ENCODE peak calls at places on chromosomes 16 and 17, in six cellular contexts. N is mesendoderm, Y is IMR-90, X is neuronal stem cell, Z is H1, D is mesenchymal stem cell. U is an unnamed sample.
A peak's percentile ranks its signal among the peaks of the same experiment; 100 is the strongest.

GRCh38 chr16:67242138-67242730 is 5.0 kb downstream of the FHOD1 start:
- DNase-seq in D (no peak), Z (no peak), X (no peak), N (no peak), Y (no peak), U (no peak)

GRCh38 chr16:52592778-52593177 is 45.8 kb upstream of the TOX3 start:
- DNase-seq in Z (no peak), X (no peak), N (no peak), D (no peak), Y (no peak), U (no peak)

GRCh38 chr17:81470270-81470943 is 42.2 kb downstream of the ACTG1 start:
- DNase-seq in D (no peak), N (no peak), Y (no peak), Z (no peak), X (no peak), U (no peak)

GRCh38 chr17:54901230-54901847 is 687 bp downstream of the TOM1L1 start:
- DNase-seq in Y (peak; percentile 8), Z (no peak), X (no peak), N (peak; percentile 39), D (peak; percentile 54), U (no peak)

GRCh38 chr16:9091867-9092281 is 430 bp downstream of the HAPSTR1 start:
- DNase-seq in X (peak; percentile 21), N (peak; percentile 27), Y (no peak), Z (no peak), D (peak; percentile 33), U (peak; percentile 51)

GRCh38 chr16:11482946-11483748 is 103.6 kb downstream of the LITAF start:
- DNase-seq in Z (no peak), D (no peak), N (no peak), X (no peak), Y (no peak), U (no peak)

GRCh38 chr17:44108440-44109311 is 14.8 kb downstream of the HDAC5 start:
- DNase-seq in X (no peak), Z (no peak), D (peak; percentile 99), N (no peak), Y (peak; percentile 98), U (peak; percentile 98)

GRCh38 chr17:4735825-4736651 is 3.6 kb upstream of the ZMYND15 start:
- DNase-seq in Y (no peak), Z (no peak), X (no peak), D (no peak), N (no peak), U (peak; percentile 35)

GRCh38 chr17:67415291-67415690 is 38.2 kb downstream of the PITPNC1 start:
- DNase-seq in Y (no peak), Z (no peak), X (no peak), D (no peak), N (no peak), U (no peak)

GRCh38 chr17:34706029-34706428 is 126.6 kb downstream of the TMEM132E start:
- DNase-seq in Z (no peak), Y (peak; percentile 1), D (no peak), X (peak; percentile 64), N (peak; percentile 37), U (no peak)

GRCh38 chr17:61822326-61823285 is 40.7 kb downstream of the BRIP1 start:
- DNase-seq in Z (no peak), N (no peak), Y (no peak), X (no peak), D (no peak), U (no peak)

GRCh38 chr17:27471321-27472269 is 15.3 kb downstream of the KSR1 start:
- DNase-seq in X (no peak), D (no peak), Y (peak; percentile 41), Z (no peak), N (no peak), U (peak; percentile 93)

GRCh38 chr17:78346605-78347250 is 13.1 kb downstream of the SOCS3 start:
- DNase-seq in X (no peak), N (no peak), D (no peak), Z (no peak), Y (peak; percentile 43), U (no peak)

GRCh38 chr17:76432004-76432403 is 20.9 kb downstream of the UBE2O start:
- DNase-seq in X (no peak), N (no peak), Y (no peak), D (no peak), Z (no peak), U (no peak)

GRCh38 chr17:76432712-76433336 is 20.1 kb downstream of the UBE2O start:
- DNase-seq in Y (peak; percentile 49), X (no peak), N (peak; percentile 55), D (peak; percentile 40), Z (no peak), U (no peak)

GRCh38 chr17:76437467-76438402 is 15.2 kb downstream of the UBE2O start:
- DNase-seq in Z (no peak), N (no peak), X (no peak), D (no peak), Y (no peak), U (no peak)

GRCh38 chr17:76433693-76434092 is 19.3 kb downstream of the UBE2O start:
- DNase-seq in Y (no peak), X (no peak), N (no peak), Z (no peak), D (no peak), U (no peak)

GRCh38 chr17:76434870-76435269 is 18.1 kb downstream of the UBE2O start:
- DNase-seq in Z (no peak), D (no peak), Y (no peak), X (no peak), N (no peak), U (no peak)
- H2BK5ac ChIP-seq in Z (no peak overlapping the region), D (no peak overlapping the region), Y (no peak overlapping the region), X (no peak overlapping the region), N (no peak overlapping the region), U (no peak overlapping the region)

GRCh38 chr16:56932588-56933265 is 785 bp downstream of the HERPUD1 start:
- DNase-seq in Y (peak; percentile 69), X (peak; percentile 45), N (peak; percentile 67), D (peak; percentile 83), Z (no peak), U (peak; percentile 71)
- H3K4me3 ChIP-seq in Y (peak overlapping the region; percentile 63), X (peak overlapping the region; percentile 92), N (peak overlapping the region; percentile 88), D (peak overlapping the region; percentile 97), Z (peak overlapping the region; percentile 95), U (peak overlapping the region; percentile 96)

DNA sequence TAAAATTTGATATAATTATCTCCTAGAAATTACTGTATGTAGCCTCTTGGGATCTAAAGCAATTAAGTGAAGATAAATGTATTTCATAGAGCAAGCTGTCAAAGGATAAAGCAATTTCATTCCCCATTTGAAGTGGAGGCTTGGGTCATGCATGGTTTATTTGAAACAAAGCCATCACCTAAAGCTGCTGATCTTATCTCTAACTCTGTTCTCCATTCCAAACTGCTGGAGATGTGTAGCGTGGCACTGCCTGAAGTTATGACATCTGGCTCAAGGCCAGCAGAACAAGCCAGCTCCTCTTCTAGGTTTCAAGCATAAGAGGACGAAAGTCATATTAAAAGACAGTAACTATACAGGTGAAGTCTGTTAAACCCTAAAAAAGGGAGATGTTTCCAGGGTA is 83.9 kb downstream of the HIC1 start:
- DNase-seq in D (peak; percentile 65), X (no peak), Y (no peak), N (no peak), Z (no peak), U (peak; percentile 36)
- H2AK5ac ChIP-seq in D (no peak overlapping the region), X (no peak overlapping the region), Y (peak overlapping the region; percentile 71), N (no peak overlapping the region), Z (no peak overlapping the region), U (no peak overlapping the region)

GRCh38 chr17:38418693-38419507 is 9.4 kb upstream of the ARHGAP23 start:
- DNase-seq in Y (no peak), N (no peak), Z (no peak), D (peak; percentile 21), X (no peak), U (no peak)

GRCh38 chr17:38417210-38417951 is 10.9 kb upstream of the ARHGAP23 start:
- DNase-seq in Z (no peak), X (no peak), N (peak; percentile 57), Y (no peak), D (no peak), U (no peak)

GRCh38 chr17:38416840-38417209 is 11.4 kb upstream of the ARHGAP23 start:
- DNase-seq in D (no peak), X (no peak), Z (no peak), Y (no peak), N (no peak), U (no peak)

GRCh38 chr17:38418069-38418692 is 10.1 kb upstream of the ARHGAP23 start:
- DNase-seq in Y (no peak), Z (no peak), N (no peak), D (no peak), X (no peak), U (no peak)

DNA sequence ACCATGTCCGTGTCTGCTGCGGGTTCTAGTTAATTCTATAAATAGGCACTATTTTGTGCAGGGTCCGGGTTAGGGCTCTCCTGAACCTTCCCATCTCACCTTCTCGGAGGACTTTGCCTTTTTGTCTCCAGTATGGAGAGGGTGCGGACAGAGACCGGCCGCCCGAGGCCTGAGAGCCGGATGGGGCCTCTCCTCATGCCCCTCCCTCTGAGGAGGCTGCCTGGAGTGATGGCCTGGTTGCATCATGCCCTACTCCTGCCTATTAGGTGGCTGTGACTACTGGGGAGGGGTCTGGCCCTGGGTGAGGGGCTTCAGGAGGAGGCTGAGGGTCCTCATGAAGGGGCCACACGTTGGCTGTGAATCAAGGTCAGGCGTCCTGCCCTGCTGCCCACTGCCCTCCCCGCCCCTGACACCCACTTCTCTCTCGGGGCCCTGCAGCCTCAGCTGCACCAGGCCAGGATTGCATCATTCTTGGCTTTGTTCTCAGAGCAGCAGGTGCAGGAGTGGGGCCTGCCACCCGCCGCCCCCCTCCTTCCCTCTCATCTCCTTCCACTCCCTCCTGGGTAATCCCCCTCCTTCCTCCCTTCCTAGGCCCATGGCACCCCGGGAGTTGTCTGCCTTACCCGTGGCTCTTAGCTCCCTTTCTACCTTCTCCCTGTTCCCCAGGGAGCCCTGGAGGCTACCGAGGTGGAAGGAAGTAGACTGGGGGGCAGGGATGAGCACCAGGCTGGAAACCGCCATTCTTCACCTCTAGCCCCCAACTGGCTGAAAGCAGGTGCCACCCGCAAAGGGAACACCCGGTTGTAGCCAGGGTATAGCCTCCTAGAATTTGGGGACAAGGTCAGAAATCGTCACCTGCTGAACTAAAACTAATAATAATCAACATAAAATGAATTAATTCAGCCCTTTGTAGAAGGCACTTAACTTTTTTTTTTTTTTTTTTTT is 12.7 kb upstream of the ARHGAP23 start:
- DNase-seq in Y (peak; percentile 69), Z (no peak), X (no peak), D (peak; percentile 59), N (peak; percentile 89), U (no peak)
- H2BK5ac ChIP-seq in Y (no peak overlapping the region), Z (peak overlapping the region; percentile 100), X (peak overlapping the region; percentile 27), D (no peak overlapping the region), N (peak overlapping the region; percentile 18), U (no peak overlapping the region)

DNA sequence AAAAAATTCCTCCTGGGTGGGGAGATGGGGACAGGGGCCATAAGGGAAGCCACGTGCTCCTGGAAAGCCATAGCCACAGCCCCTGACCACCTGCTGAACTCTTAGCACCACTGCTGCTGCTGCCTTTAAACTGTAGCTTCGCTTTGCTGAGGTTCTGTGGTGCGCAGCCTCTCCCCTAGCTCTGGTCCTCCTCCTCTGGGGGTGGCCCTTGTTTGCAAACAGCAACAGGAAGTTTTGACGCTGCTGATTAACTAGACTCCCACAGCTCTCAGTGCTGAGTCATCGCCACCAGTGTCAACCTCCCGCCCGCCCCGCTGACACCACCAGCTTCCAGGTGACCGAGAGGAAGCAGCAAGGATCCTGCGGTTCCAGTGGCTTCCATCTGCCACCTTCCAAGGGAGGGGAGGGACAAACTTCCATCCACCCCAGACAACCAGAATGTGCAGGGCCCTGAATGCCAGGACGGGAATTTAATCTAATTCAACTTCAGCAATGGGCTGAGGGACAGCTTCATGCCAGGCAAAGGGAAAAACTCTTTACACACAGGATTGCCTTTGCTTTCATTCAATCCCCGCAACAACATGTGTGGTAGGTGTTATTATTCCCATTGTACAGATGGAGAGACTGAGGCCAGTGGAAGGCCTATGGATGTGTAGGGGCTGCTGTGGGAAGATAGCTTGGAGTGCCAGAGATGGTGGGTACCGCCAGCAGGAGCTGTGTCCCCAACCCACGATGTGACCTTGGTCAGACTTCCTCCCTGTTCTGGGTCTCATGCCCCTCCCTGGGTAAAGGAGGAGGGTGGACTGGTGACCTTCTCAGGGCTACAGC is 8.1 kb upstream of the KIFC3 start:
- DNase-seq in Y (peak; percentile 68), D (peak; percentile 95), X (no peak), Z (no peak), N (peak; percentile 98), U (peak; percentile 85)
- H3K4me3 ChIP-seq in Y (no peak overlapping the region), D (no peak overlapping the region), X (no peak overlapping the region), Z (no peak overlapping the region), N (no peak overlapping the region), U (no peak overlapping the region)